ENCODE peak calls at places on chromosomes 16 and 17, in six cellular contexts. U, I, X, V, S and A are unnamed samples.

GRCh38 chr17:43832976-43833829 is at the start of gene MPP3:
- DNase-seq in U (peak), I (peak), X (peak), V (no peak), S (peak), A (no peak)

GRCh38 chr16:1656808-1657617 is 21.1 kb upstream of the JPT2 start:
- DNase-seq in U (no peak), I (no peak), X (no peak), V (no peak), S (no peak), A (no peak)

GRCh38 chr16:49631521-49632041 is 224.3 kb downstream of the ZNF423 start:
- DNase-seq in U (no peak), I (no peak), X (no peak), V (no peak), S (no peak), A (no peak)

GRCh38 chr16:29910819-29911675 is 10.8 kb downstream of the ASPHD1 start:
- DNase-seq in U (no peak), I (no peak), X (no peak), V (no peak), S (no peak), A (no peak)

GRCh38 chr17:50169881-50170459 is 4.2 kb downstream of the SGCA start:
- DNase-seq in U (no peak), I (no peak), X (no peak), V (no peak), S (no peak), A (no peak)

GRCh38 chr17:9022553-9023388 is 1.5 kb downstream of the NTN1 start:
- DNase-seq in U (peak), I (no peak), X (no peak), V (no peak), S (no peak), A (no peak)

GRCh38 chr17:12133183-12133582 is 112.5 kb downstream of the MAP2K4 start:
- DNase-seq in U (no peak), I (no peak), X (no peak), V (no peak), S (no peak), A (no peak)

GRCh38 chr16:84368327-84368996 is at the start of gene ATP2C2:
- DNase-seq in U (peak), I (no peak), X (no peak), V (no peak), S (no peak), A (no peak)

GRCh38 chr16:57240872-57241271 is 4.2 kb upstream of the ARL2BP start:
- DNase-seq in U (no peak), I (no peak), X (no peak), V (no peak), S (no peak), A (no peak)

GRCh38 chr16:7613518-7613917 is 280.9 kb downstream of the RBFOX1 start:
- DNase-seq in U (no peak), I (no peak), X (no peak), V (no peak), S (no peak), A (no peak)

GRCh38 chr17:82161216-82161615 is 51.4 kb downstream of the CCDC57 start:
- DNase-seq in U (no peak), I (no peak), X (no peak), V (no peak), S (no peak), A (no peak)

GRCh38 chr16:1959269-1960039 is at the start of gene NDUFB10:
- DNase-seq in U (peak), I (peak), X (peak), V (peak), S (peak), A (peak)

GRCh38 chr16:15041260-15042011 is 14.4 kb downstream of the NTAN1 start:
- DNase-seq in U (peak), I (no peak), X (peak), V (no peak), S (no peak), A (no peak)

GRCh38 chr17:40419559-40420331 is 2.0 kb upstream of the TOP2A start:
- DNase-seq in U (no peak), I (no peak), X (peak), V (no peak), S (no peak), A (no peak)

GRCh38 chr17:7380321-7380720 is 568 bp upstream of the TNK1 start:
- DNase-seq in U (peak), I (no peak), X (no peak), V (no peak), S (no peak), A (no peak)

GRCh38 chr17:40070895-40071719 is 8.3 kb downstream of the THRA start:
- DNase-seq in U (no peak), I (no peak), X (peak), V (no peak), S (no peak), A (no peak)

GRCh38 chr17:13600475-13601316 is 1.0 kb downstream of the HS3ST3A1 start:
- DNase-seq in U (peak), I (no peak), X (peak), V (no peak), S (no peak), A (no peak)

GRCh38 chr16:27238591-27238990 is 30.0 kb downstream of the NSMCE1 start:
- DNase-seq in U (no peak), I (no peak), X (no peak), V (no peak), S (no peak), A (no peak)

GRCh38 chr16:88633684-88634140 is 4.7 kb upstream of the IL17C start:
- DNase-seq in U (peak), I (peak), X (peak), V (no peak), S (peak), A (no peak)

GRCh38 chr17:67431210-67432015 is 54.3 kb downstream of the PITPNC1 start:
- DNase-seq in U (no peak), I (no peak), X (peak), V (no peak), S (no peak), A (no peak)

GRCh38 chr17:3937359-3937758 is 21.1 kb upstream of the P2RX1 start:
- DNase-seq in U (no peak), I (no peak), X (no peak), V (no peak), S (no peak), A (no peak)

GRCh38 chr17:73371285-73371684 is 59.5 kb upstream of the CDC42EP4 start:
- DNase-seq in U (no peak), I (no peak), X (peak), V (no peak), S (no peak), A (no peak)

GRCh38 chr17:51088287-51088686 is 32.4 kb downstream of the SPAG9 start:
- DNase-seq in U (no peak), I (no peak), X (no peak), V (no peak), S (no peak), A (no peak)

GRCh38 chr17:17069849-17070248 is 27.6 kb downstream of the MPRIP start:
- DNase-seq in U (no peak), I (no peak), X (no peak), V (no peak), S (no peak), A (no peak)

GRCh38 chr17:2107506-2107905 is 52.6 kb downstream of the HIC1 start:
- DNase-seq in U (no peak), I (no peak), X (no peak), V (no peak), S (no peak), A (no peak)

GRCh38 chr17:15157051-15157450 is 108.1 kb downstream of the PMP22 start:
- DNase-seq in U (no peak), I (no peak), X (no peak), V (no peak), S (no peak), A (no peak)

GRCh38 chr16:88487920-88488842 is 35.1 kb downstream of the ZFPM1 start:
- DNase-seq in U (no peak), I (no peak), X (no peak), V (no peak), S (no peak), A (no peak)

GRCh38 chr16:87762620-87763019 is 3.2 kb downstream of the KLHDC4 start:
- DNase-seq in U (no peak), I (no peak), X (no peak), V (no peak), S (no peak), A (no peak)

GRCh38 chr17:75481194-75482059 is 25.0 kb downstream of the TMEM94 start:
- DNase-seq in U (no peak), I (no peak), X (no peak), V (no peak), S (no peak), A (no peak)

GRCh38 chr16:87698241-87698640 is 67.5 kb downstream of the KLHDC4 start:
- DNase-seq in U (no peak), I (no peak), X (no peak), V (no peak), S (no peak), A (no peak)

GRCh38 chr16:66842765-66843164 is 1.4 kb upstream of the CA7 start:
- DNase-seq in U (no peak), I (no peak), X (no peak), V (no peak), S (no peak), A (no peak)

GRCh38 chr16:79632289-79632688 is 31.8 kb upstream of the MAF start:
- DNase-seq in U (no peak), I (no peak), X (no peak), V (no peak), S (no peak), A (no peak)

GRCh38 chr16:86261379-86261778 is 248.9 kb upstream of the FOXF1 start:
- DNase-seq in U (no peak), I (no peak), X (peak), V (no peak), S (no peak), A (no peak)

GRCh38 chr16:21235199-21235585 is 1.7 kb downstream of the ANKS4B start:
- DNase-seq in U (no peak), I (no peak), X (no peak), V (no peak), S (no peak), A (no peak)

GRCh38 chr17:1736348-1737281 is 6.1 kb upstream of the SERPINF2 start:
- DNase-seq in U (no peak), I (no peak), X (peak), V (no peak), S (no peak), A (no peak)

GRCh38 chr16:16154292-16154951 is 68.9 kb downstream of the ABCC6 start:
- DNase-seq in U (no peak), I (no peak), X (no peak), V (no peak), S (no peak), A (no peak)

GRCh38 chr17:73956595-73957465 is 246.6 kb upstream of the RPL38 start:
- DNase-seq in U (peak), I (peak), X (no peak), V (peak), S (peak), A (no peak)

GRCh38 chr17:27481327-27481726 is 25.1 kb downstream of the KSR1 start:
- DNase-seq in U (no peak), I (no peak), X (no peak), V (peak), S (peak), A (no peak)